ENCODE peak calls at places on chromosome 4, in four cellular contexts. T is left ventricle myocardium inferior, D is T47D, I is NCI-H1092. U is an unnamed sample.

GRCh38 chr4:125316391-125316780 is 1.6 kb downstream of the FAT4 start:
- DNase-seq in I (no peak), D (no peak), T (peak), U (peak)

GRCh38 chr4:103429283-103429682 is 231.1 kb upstream of the CENPE start:
- DNase-seq in I (no peak), T (no peak), D (no peak), U (no peak)

GRCh38 chr4:72629540-72629939 is 60.5 kb upstream of the ADAMTS3 start:
- DNase-seq in D (no peak), I (no peak), T (no peak), U (no peak)

GRCh38 chr4:45663495-45664148 is 460.2 kb downstream of the GABRG1 start:
- DNase-seq in T (no peak), I (no peak), D (no peak), U (no peak)

GRCh38 chr4:162457071-162457865 is 293.5 kb upstream of the FSTL5 start:
- DNase-seq in D (no peak), I (no peak), T (no peak), U (no peak)

GRCh38 chr4:68907788-68908700 is 43.6 kb downstream of the UGT2A3 start:
- DNase-seq in T (no peak), D (no peak), I (no peak), U (no peak)

GRCh38 chr4:1531683-1532548 is 125.7 kb upstream of the NKX1-1 start:
- DNase-seq in D (no peak), I (no peak), T (no peak), U (no peak)

GRCh38 chr4:102632236-102632635 is 128.5 kb downstream of the MANBA start:
- DNase-seq in D (no peak), I (no peak), T (no peak), U (no peak)

GRCh38 chr4:149911371-149911770 is 95.7 kb upstream of the IQCM start:
- DNase-seq in I (no peak), D (no peak), T (no peak), U (no peak)

GRCh38 chr4:186271279-186271678 is 5.3 kb downstream of the F11 start:
- DNase-seq in D (no peak), I (no peak), T (no peak), U (no peak)

GRCh38 chr4:126778348-126778747 is 854.4 kb upstream of the INTU start:
- DNase-seq in T (no peak), I (no peak), D (no peak), U (no peak)

GRCh38 chr4:25131396-25131795 is 28.9 kb downstream of the SEPSECS start:
- DNase-seq in D (no peak), I (no peak), T (no peak), U (no peak)

GRCh38 chr4:140857111-140857510 is 100.9 kb upstream of the TBC1D9 start:
- DNase-seq in I (no peak), T (no peak), D (no peak), U (no peak)

GRCh38 chr4:105352826-105353225 is 121.0 kb downstream of the PPA2 start:
- DNase-seq in D (no peak), I (no peak), T (no peak), U (no peak)

GRCh38 chr4:102620697-102621497 is 119.7 kb downstream of the NFKB1 start:
- DNase-seq in T (no peak), I (peak), D (peak), U (peak)

GRCh38 chr4:185779520-185779919 is 32.5 kb downstream of the SORBS2 start:
- DNase-seq in I (no peak), T (no peak), D (no peak), U (no peak)

GRCh38 chr4:40055873-40056721 is 553 bp upstream of the N4BP2 start:
- DNase-seq in T (peak), D (peak), I (peak), U (peak)

GRCh38 chr4:84177831-84178230 is 321.3 kb downstream of the NKX6-1 start:
- DNase-seq in I (no peak), T (no peak), D (no peak), U (no peak)

GRCh38 chr4:184896868-184897715 is 71.3 kb upstream of the ACSL1 start:
- DNase-seq in T (peak), D (no peak), I (no peak), U (no peak)

GRCh38 chr4:124322234-124322831 is 390.2 kb downstream of the ANKRD50 start:
- DNase-seq in T (no peak), D (no peak), I (no peak), U (no peak)

GRCh38 chr4:125115476-125115875 is 199.3 kb upstream of the FAT4 start:
- DNase-seq in I (no peak), D (no peak), T (no peak), U (no peak)

GRCh38 chr4:180962268-180962667 is 1280.9 kb upstream of the TENM3 start:
- DNase-seq in T (no peak), D (no peak), I (no peak), U (no peak)

GRCh38 chr4:37561196-37561802 is 124.9 kb downstream of the RELL1 start:
- DNase-seq in I (no peak), T (no peak), D (no peak), U (no peak)